ENCODE peak calls at places on chromosome 19, in nine cellular contexts. F is stimulated activated CD4-positive, alpha-beta T cell treated with anti-CD3 and anti-CD28 coated beads, TNF-alpha, amount 100 ng/mL, for 4 hours; R is activated gamma-delta T cell treated with Interleukin-2 at 50 U/mL for 16 hours; H is activated T-cell treated with anti-CD3 and anti-CD28 coated beads, Interleukin-2, amount 50 U/mL, for 72 hours; K is iPS-NIHi11; S is upper lobe of right lung; W is WERI-Rb-1; I is fibroblast of the conjunctiva; M is stimulated activated CD8-positive, alpha-beta memory T cell treated with anti-CD3 and anti-CD28 coated beads, Interleukin-4, amount 100 ng/mL, for 24 hours. D is an unnamed sample.

GRCh38 chr19:43720936-43721335 is 5.1 kb downstream of the IRGC start:
- DNase-seq in R (no peak), M (no peak), I (no peak), K (no peak), F (no peak), W (no peak), S (no peak), H (no peak), D (no peak)

GRCh38 chr19:6644796-6645195 is 25.2 kb downstream of the TNFSF14 start:
- DNase-seq in H (no peak), F (no peak), W (no peak), S (no peak), M (no peak), I (no peak), K (no peak), R (no peak), D (no peak)

GRCh38 chr19:4402171-4403004 is at the start of gene CHAF1A:
- DNase-seq in F (peak; percentile 98), R (peak; percentile 99), M (peak; percentile 98), H (peak; percentile 99), I (peak; percentile 100), K (peak; percentile 99), S (peak; percentile 99), W (peak; percentile 99), D (peak; percentile 99)

GRCh38 chr19:2290441-2291184 is 8.6 kb upstream of the PEAK3 start:
- DNase-seq in H (peak; percentile 48), I (no peak), F (no peak), M (no peak), S (no peak), W (no peak), K (peak; percentile 63), R (peak; percentile 29), D (no peak)

GRCh38 chr19:34676697-34677385 is at the start of gene SCGB2B2:
- DNase-seq in S (no peak), I (peak; percentile 36), F (no peak), W (peak; percentile 67), K (peak; percentile 76), M (no peak), H (no peak), R (peak; percentile 76), D (no peak)

GRCh38 chr19:14301150-14301549 is 80.1 kb upstream of the ADGRE5 start:
- DNase-seq in M (no peak), W (no peak), K (no peak), H (no peak), R (no peak), S (no peak), I (no peak), F (no peak), D (no peak)

GRCh38 chr19:5127710-5128109 is 158.8 kb downstream of the KDM4B start:
- DNase-seq in F (no peak), R (no peak), W (no peak), S (no peak), K (no peak), H (no peak), M (no peak), I (no peak), D (no peak)

GRCh38 chr19:5826531-5827341 is 12.8 kb downstream of the FUT6 start:
- DNase-seq in H (peak; percentile 13), I (no peak), R (no peak), W (peak; percentile 83), M (no peak), K (peak; percentile 68), S (peak; percentile 89), F (no peak), D (no peak)

GRCh38 chr19:39890755-39891551 is 43.5 kb downstream of the FCGBP start:
- DNase-seq in F (no peak), R (no peak), K (no peak), W (no peak), M (no peak), I (no peak), S (peak; percentile 53), H (no peak), D (no peak)

GRCh38 chr19:45403781-45404556 is 900 bp downstream of the PPP1R13L start:
- DNase-seq in W (peak; percentile 81), H (peak; percentile 83), I (no peak), M (peak; percentile 48), F (no peak), K (peak; percentile 78), S (peak; percentile 87), R (peak; percentile 61), D (no peak)

GRCh38 chr19:15635016-15635805 is 5.5 kb upstream of the CYP4F3 start:
- DNase-seq in H (no peak), F (no peak), W (no peak), M (no peak), R (no peak), I (no peak), S (no peak), K (no peak), D (no peak)

GRCh38 chr19:40607311-40607871 is 6.2 kb downstream of the LTBP4 start:
- DNase-seq in H (no peak), W (no peak), K (peak; percentile 8), I (no peak), F (no peak), R (no peak), S (no peak), M (no peak), D (no peak)

GRCh38 chr19:20482721-20483120 is 82.9 kb downstream of the ZNF737 start:
- DNase-seq in M (no peak), K (no peak), I (no peak), F (no peak), H (no peak), S (no peak), R (peak; percentile 12), W (peak; percentile 10), D (no peak)

GRCh38 chr19:33486407-33486806 is 35.2 kb downstream of the PEPD start:
- DNase-seq in R (no peak), I (no peak), S (peak; percentile 47), K (no peak), M (no peak), W (no peak), H (no peak), F (no peak), D (no peak)

GRCh38 chr19:2315818-2316353 is 7.9 kb upstream of the LINGO3 start:
- DNase-seq in S (peak; percentile 86), I (peak; percentile 26), F (no peak), W (peak; percentile 86), M (no peak), K (peak; percentile 75), R (peak; percentile 38), H (peak; percentile 36), D (no peak)

GRCh38 chr19:43699506-43700367 is 16.1 kb upstream of the IRGC start:
- DNase-seq in W (peak; percentile 47), I (no peak), F (no peak), S (peak; percentile 70), K (peak; percentile 79), M (no peak), R (no peak), H (no peak), D (no peak)

GRCh38 chr19:55146078-55146647 is 2.8 kb downstream of the TNNT1 start:
- DNase-seq in H (peak; percentile 42), W (peak; percentile 68), R (no peak), K (peak; percentile 79), S (no peak), I (no peak), M (no peak), F (no peak), D (no peak)

GRCh38 chr19:17718988-17719711 is at the start of gene MAP1S:
- DNase-seq in W (peak; percentile 83), K (peak; percentile 98), R (peak; percentile 50), I (no peak), M (peak; percentile 60), F (peak; percentile 44), H (peak; percentile 81), S (peak; percentile 84), D (no peak)

GRCh38 chr19:51810228-51810627 is 15.3 kb downstream of the FPR3 start:
- DNase-seq in I (no peak), S (no peak), R (no peak), M (no peak), W (peak; percentile 9), H (no peak), F (no peak), K (no peak), D (no peak)

GRCh38 chr19:18439025-18439909 is 1.3 kb upstream of the ISYNA1 start:
- DNase-seq in R (no peak), M (no peak), S (no peak), F (no peak), I (no peak), H (no peak), W (no peak), K (no peak), D (no peak)